ENCODE peak calls at places on chromosomes 7 and 10, in four cellular contexts. W is GM12878, M is HepG2, X is H1. I is an unnamed sample.

GRCh38 chr10:78763651-78764395 is 304.9 kb upstream of the ZMIZ1 start:
- DNase-seq in W (no peak), M (no peak), X (no peak), I (no peak)

GRCh38 chr7:76310102-76310957 is 7.9 kb downstream of the HSPB1 start:
- DNase-seq in M (no peak), W (no peak), X (no peak), I (no peak)

GRCh38 chr10:105656880-105657279 is 1015.8 kb downstream of the SORCS3 start:
- DNase-seq in M (no peak), W (no peak), X (no peak), I (peak; percentile 20)

GRCh38 chr7:151114151-151115090 is 28.1 kb downstream of the AGAP3 start:
- DNase-seq in X (no peak), M (no peak), W (no peak), I (no peak)

GRCh38 chr10:115657161-115657850 is 564.1 kb downstream of the ATRNL1 start:
- DNase-seq in X (no peak), M (no peak), W (no peak), I (no peak)

GRCh38 chr7:71886066-71886465 is 526.1 kb downstream of the CALN1 start:
- DNase-seq in W (no peak), M (no peak), X (no peak), I (no peak)

GRCh38 chr7:107742678-107743566 is 1.0 kb upstream of the CBLL1 start:
- DNase-seq in X (peak; percentile 51), M (no peak), W (peak; percentile 56), I (peak; percentile 62)

GRCh38 chr10:119595134-119595714 is 1.5 kb downstream of the TIAL1 start:
- DNase-seq in W (no peak), M (peak; percentile 43), X (no peak), I (no peak)

GRCh38 chr10:133114726-133115452 is 27.2 kb downstream of the ADGRA1 start:
- DNase-seq in M (no peak), W (no peak), X (no peak), I (no peak)

GRCh38 chr7:11193131-11193867 is 219.6 kb downstream of the PHF14 start:
- DNase-seq in M (peak; percentile 13), X (peak; percentile 31), W (no peak), I (peak; percentile 74)

GRCh38 chr7:47045592-47045991 is 536.3 kb downstream of the TNS3 start:
- DNase-seq in M (no peak), X (no peak), W (no peak), I (no peak)

GRCh38 chr7:113561446-113561845 is 357.4 kb downstream of the PPP1R3A start:
- DNase-seq in M (no peak), W (no peak), X (no peak), I (no peak)

GRCh38 chr10:67629461-67629971 is 66.5 kb downstream of the CTNNA3 start:
- DNase-seq in W (peak; percentile 36), X (no peak), M (no peak), I (no peak)

GRCh38 chr7:139720705-139721231 is 57.0 kb downstream of the HIPK2 start:
- DNase-seq in M (no peak), W (no peak), X (no peak), I (no peak)

GRCh38 chr7:14805105-14805719 is 97.3 kb downstream of the DGKB start:
- DNase-seq in W (no peak), M (no peak), X (no peak), I (no peak)

DNA sequence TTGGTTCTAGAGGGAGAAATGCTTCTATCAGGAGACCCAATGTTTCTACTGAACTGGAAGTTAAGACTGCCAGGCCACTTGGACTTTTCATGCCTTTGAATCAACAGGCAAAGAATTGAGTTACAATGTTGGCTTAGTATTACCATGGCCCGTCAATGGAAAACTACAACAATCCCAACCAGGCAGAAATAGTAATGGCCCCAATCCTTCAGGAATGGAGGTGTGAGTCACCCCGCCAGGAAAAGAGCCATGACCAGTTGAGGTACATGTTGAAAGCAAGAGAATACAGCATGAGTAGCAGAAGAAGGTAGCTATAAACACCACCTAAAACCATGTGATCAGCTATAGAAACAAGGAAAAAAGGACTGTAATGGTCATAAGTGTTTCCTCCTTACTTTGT is 101.9 kb downstream of the DGKB start:
- DNase-seq in M (no peak), X (no peak), W (no peak), I (no peak)
- H3K4me1 ChIP-seq in M (no peaks in the 10 kb centered on the region), X (no peaks in the 10 kb centered on the region), W (no peaks in the 10 kb centered on the region), I (no peaks in the 10 kb centered on the region)

GRCh38 chr7:154867068-154867467 is 135.9 kb downstream of the PAXIP1 start:
- DNase-seq in X (no peak), W (peak; percentile 59), M (no peak), I (no peak)

GRCh38 chr7:154865984-154866685 is 136.8 kb downstream of the PAXIP1 start:
- DNase-seq in W (no peak), X (no peak), M (no peak), I (no peak)

GRCh38 chr7:154869436-154869835 is 133.5 kb downstream of the PAXIP1 start:
- DNase-seq in X (no peak), M (no peak), W (no peak), I (no peak)

GRCh38 chr7:154871483-154871882 is 131.4 kb downstream of the PAXIP1 start:
- DNase-seq in M (no peak), X (no peak), W (no peak), I (peak; percentile 48)

DNA sequence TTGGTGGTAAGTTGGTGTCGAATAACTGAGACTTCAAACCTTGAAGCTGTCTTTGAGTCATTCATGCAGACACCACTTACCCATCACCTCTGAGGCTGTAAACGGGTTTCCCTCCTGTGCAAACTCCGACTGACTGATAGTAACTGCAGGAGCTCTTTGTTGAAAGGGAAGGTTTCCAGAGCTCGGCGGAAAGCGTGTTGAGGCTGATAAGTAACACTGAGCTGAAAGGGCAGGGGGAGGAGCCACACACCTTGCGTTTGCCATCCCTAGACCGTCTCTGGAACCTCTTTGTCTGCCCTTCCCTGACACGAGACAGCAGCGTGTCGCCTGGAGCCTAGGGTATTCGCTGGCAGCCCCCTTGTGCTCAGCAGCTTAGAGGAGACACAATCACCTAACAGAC is 134.0 kb downstream of the PAXIP1 start:
- DNase-seq in M (no peak), W (no peak), X (no peak), I (no peak)
- TF ChIP-seq SUZ12 in M (no peak), W (no peak), X (no peak), I (no peak)

DNA sequence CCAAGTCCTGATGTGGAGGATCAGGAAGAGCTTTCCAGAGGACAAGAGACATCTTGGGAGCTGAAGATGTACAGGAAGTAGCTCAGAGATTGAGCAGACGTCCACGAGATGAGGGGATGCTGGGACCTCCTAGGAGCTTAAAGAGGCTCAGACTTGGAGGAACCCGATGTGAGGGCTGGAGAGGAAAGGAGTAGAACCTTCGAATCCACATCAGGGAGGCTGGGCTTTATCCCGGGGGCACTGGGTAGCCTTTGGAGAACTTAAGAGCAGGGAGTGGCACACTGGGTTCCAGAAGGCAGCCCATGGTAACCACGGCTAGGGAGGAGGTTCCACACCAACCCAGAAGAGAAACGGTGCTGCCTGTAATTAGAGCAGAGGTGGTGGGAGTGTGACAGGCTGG is 10.8 kb downstream of the PRKCQ start:
- DNase-seq in M (no peak), X (no peak), W (no peak), I (no peak)
- H3K4me1 ChIP-seq in M (no peaks in the 10 kb centered on the region), X (no peaks in the 10 kb centered on the region), W (no peaks in the 10 kb centered on the region), I (no peaks in the 10 kb centered on the region)

DNA sequence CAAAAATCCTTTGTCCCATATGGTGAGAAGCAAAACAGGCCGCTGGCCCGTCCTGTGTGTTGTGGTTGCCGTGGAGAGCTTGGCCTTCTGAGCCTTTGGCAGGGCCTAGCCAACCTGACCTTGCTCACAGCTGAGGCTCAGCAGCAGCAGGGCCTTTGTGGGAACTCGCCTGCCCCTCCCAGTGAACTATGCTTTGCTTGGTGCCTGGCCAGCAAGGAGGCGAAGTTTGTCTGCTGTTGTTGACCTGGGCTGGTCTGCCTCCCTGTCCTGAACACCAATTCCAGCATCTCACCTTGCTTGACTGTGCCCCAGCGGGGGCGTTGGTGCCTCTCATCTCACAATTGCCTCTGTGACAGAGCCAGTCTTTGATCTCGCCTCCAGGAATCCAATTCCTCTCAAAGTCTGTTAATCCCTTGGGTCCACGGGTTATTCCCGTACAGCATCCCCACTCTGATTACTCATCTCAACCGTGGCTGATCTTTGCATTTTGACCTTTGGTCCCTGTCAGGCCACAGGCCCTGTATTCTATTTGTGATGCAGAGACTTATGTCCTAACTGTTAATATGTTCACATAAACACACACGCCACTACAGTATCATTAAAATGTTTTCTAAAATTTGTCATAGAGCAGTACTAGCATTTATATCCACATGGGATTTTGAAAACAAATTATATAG is 22.6 kb downstream of the EPDR1 start:
- DNase-seq in X (no peak), M (peak; percentile 100), W (peak; percentile 33), I (peak; percentile 22)
- TF ChIP-seq SUZ12 in X (no peak), M (no peak), W (no peak), I (no peak)

DNA sequence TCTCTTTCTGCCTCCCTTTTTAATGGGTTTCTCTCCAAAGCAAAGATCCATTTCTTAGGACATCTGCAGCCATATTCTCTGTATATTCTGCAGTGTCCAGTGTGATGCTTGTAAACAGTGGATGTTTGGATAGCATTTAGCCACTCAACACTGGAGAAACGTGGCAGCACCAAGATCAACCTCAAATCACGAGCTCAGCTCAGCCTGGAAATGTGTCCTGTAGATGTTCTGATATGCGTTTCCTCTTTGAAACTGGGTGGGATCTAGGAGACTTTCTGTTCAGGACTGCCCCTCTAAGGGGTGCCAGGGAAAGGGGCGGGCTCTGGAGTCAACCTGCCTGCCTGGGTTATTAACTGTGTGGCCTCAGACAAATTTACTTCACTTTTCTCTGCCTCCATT is 91.2 kb downstream of the NHLRC2 start:
- DNase-seq in W (no peak), M (no peak), X (no peak), I (no peak)
- H3K4me1 ChIP-seq in W (no peaks in the 10 kb centered on the region), M (peaks cover 18% of the 10 kb centered on the region), X (no peaks in the 10 kb centered on the region), I (no peaks in the 10 kb centered on the region)

DNA sequence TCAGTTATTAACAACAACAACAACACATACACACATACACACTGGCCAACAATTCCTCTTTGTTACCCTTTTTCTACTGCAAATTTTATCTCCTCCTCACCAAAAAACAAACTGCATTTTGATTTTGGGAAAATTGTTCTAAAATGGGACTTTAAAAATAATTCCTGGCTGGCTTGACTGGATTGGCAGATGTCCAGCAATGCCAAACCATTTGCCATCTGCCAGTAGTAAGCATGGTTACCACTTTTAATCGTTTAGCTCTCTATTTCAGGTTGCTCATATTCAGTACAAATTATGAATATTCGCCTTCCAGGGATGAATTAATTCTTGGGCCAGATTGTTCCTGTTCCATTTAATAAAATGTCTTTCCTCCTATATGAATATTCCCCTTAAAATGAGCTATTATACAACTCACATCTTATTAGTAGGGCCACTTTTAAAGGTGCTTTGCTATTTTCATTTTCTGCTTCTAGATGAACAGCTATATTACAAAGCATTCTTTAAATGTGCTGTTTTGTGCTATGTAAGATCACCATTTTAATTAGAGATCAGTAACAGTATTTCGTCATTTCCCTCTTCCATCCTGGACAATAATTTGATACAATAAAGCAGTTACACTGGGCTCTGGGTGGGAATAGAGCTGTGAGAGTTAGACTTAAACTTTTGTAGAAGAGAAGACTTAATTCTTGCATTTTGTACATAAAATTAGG is 35.6 kb downstream of the SMNDC1 start:
- DNase-seq in W (no peak), X (no peak), M (no peak), I (no peak)
- TF ChIP-seq SUZ12 in W (no peak), X (no peak), M (no peak), I (no peak)

DNA sequence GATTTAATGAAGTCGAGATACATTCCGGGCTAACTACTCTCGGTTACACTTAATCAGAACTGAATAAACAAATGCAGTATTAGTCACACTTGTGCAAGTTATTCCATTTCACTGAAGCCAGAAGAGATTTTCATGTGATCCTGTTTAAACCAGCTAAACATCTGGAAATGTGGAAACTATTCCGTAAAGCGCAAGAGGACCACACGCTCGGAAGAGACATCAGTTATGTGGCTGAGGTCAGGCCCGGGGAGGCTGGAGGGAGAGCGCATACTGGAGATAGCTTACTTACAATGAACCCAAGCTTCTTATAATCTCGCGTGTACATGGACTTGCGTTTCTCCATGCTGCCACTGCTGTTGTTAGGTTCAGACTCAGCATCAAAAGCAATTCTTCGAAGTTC is 237.6 kb downstream of the ELMO1 start:
- DNase-seq in W (no peak), M (no peak), X (no peak), I (no peak)
- H3K4me1 ChIP-seq in W (peaks cover 19% of the 10 kb centered on the region), M (no peaks in the 10 kb centered on the region), X (peaks cover 2% of the 10 kb centered on the region), I (no peaks in the 10 kb centered on the region)